ENCODE peak calls at places on chromosomes 1 and 21, in ten cellular contexts. One of them, this sample, is unnamed.

GRCh38 chr1:43311521-43311920 is 10.7 kb downstream of the TIE1 start:
- DNase-seq in cardiac fibroblast: no peak
- DNase-seq in choroid plexus epithelial cell: no peak
- DNase-seq in sigmoid colon: no peak
- DNase-seq in GM12865: no peak
- DNase-seq in fibroblast of lung: no peak
- DNase-seq in IMR-90: no peak
- DNase-seq in Calu3: no peak
- DNase-seq in H9: no peak
- DNase-seq in ascending aorta: no peak
- DNase-seq in this sample: no peak

GRCh38 chr1:159076753-159077656 is at the start of gene AIM2:
- DNase-seq in H9: no peak
- DNase-seq in fibroblast of lung: peak; percentile 14
- DNase-seq in GM12865: peak; percentile 95
- DNase-seq in cardiac fibroblast: no peak
- DNase-seq in Calu3: no peak
- DNase-seq in sigmoid colon: no peak
- DNase-seq in IMR-90: no peak
- DNase-seq in ascending aorta: no peak
- DNase-seq in choroid plexus epithelial cell: no peak
- DNase-seq in this sample: no peak

GRCh38 chr1:54371936-54372385 is 34.2 kb downstream of the SSBP3 start:
- DNase-seq in sigmoid colon: no peak
- DNase-seq in GM12865: no peak
- DNase-seq in choroid plexus epithelial cell: no peak
- DNase-seq in cardiac fibroblast: no peak
- DNase-seq in Calu3: peak; percentile 45
- DNase-seq in H9: no peak
- DNase-seq in IMR-90: no peak
- DNase-seq in fibroblast of lung: no peak
- DNase-seq in ascending aorta: no peak
- DNase-seq in this sample: no peak

GRCh38 chr1:14220811-14221210 is 377.7 kb upstream of the KAZN start:
- DNase-seq in Calu3: no peak
- DNase-seq in fibroblast of lung: no peak
- DNase-seq in IMR-90: no peak
- DNase-seq in choroid plexus epithelial cell: no peak
- DNase-seq in H9: no peak
- DNase-seq in cardiac fibroblast: no peak
- DNase-seq in sigmoid colon: no peak
- DNase-seq in ascending aorta: no peak
- DNase-seq in GM12865: no peak
- DNase-seq in this sample: no peak

GRCh38 chr1:169363046-169363756 is 4.4 kb downstream of the NME7 start:
- DNase-seq in ascending aorta: no peak
- DNase-seq in cardiac fibroblast: peak; percentile 95
- DNase-seq in IMR-90: peak; percentile 94
- DNase-seq in Calu3: no peak
- DNase-seq in fibroblast of lung: peak; percentile 97
- DNase-seq in choroid plexus epithelial cell: peak; percentile 96
- DNase-seq in sigmoid colon: no peak
- DNase-seq in GM12865: peak; percentile 52
- DNase-seq in H9: no peak
- DNase-seq in this sample: no peak

GRCh38 chr1:206411321-206411720 is 59.0 kb upstream of the IKBKE start:
- DNase-seq in ascending aorta: no peak
- DNase-seq in IMR-90: no peak
- DNase-seq in sigmoid colon: no peak
- DNase-seq in choroid plexus epithelial cell: no peak
- DNase-seq in Calu3: no peak
- DNase-seq in GM12865: no peak
- DNase-seq in cardiac fibroblast: no peak
- DNase-seq in fibroblast of lung: no peak
- DNase-seq in H9: no peak
- DNase-seq in this sample: no peak

GRCh38 chr1:153288634-153289275 is 24.0 kb downstream of the PGLYRP3 start:
- DNase-seq in IMR-90: no peak
- DNase-seq in fibroblast of lung: no peak
- DNase-seq in H9: peak; percentile 69
- DNase-seq in Calu3: peak; percentile 60
- DNase-seq in cardiac fibroblast: no peak
- DNase-seq in sigmoid colon: no peak
- DNase-seq in choroid plexus epithelial cell: no peak
- DNase-seq in GM12865: peak; percentile 23
- DNase-seq in ascending aorta: no peak
- DNase-seq in this sample: no peak

GRCh38 chr1:175313672-175314225 is 121.2 kb upstream of the KIAA0040 start:
- DNase-seq in ascending aorta: no peak
- DNase-seq in GM12865: no peak
- DNase-seq in Calu3: peak; percentile 20
- DNase-seq in choroid plexus epithelial cell: no peak
- DNase-seq in fibroblast of lung: no peak
- DNase-seq in H9: no peak
- DNase-seq in IMR-90: no peak
- DNase-seq in sigmoid colon: no peak
- DNase-seq in cardiac fibroblast: no peak
- DNase-seq in this sample: no peak

GRCh38 chr1:246332078-246332477 is 175.0 kb downstream of the SMYD3 start:
- DNase-seq in choroid plexus epithelial cell: peak; percentile 34
- DNase-seq in Calu3: no peak
- DNase-seq in sigmoid colon: no peak
- DNase-seq in fibroblast of lung: no peak
- DNase-seq in GM12865: peak; percentile 11
- DNase-seq in H9: no peak
- DNase-seq in IMR-90: no peak
- DNase-seq in ascending aorta: no peak
- DNase-seq in cardiac fibroblast: no peak
- DNase-seq in this sample: no peak

GRCh38 chr1:245247791-245248789 is 93.3 kb downstream of the KIF26B start:
- DNase-seq in fibroblast of lung: no peak
- DNase-seq in GM12865: no peak
- DNase-seq in IMR-90: no peak
- DNase-seq in choroid plexus epithelial cell: no peak
- DNase-seq in cardiac fibroblast: no peak
- DNase-seq in sigmoid colon: no peak
- DNase-seq in ascending aorta: no peak
- DNase-seq in Calu3: no peak
- DNase-seq in H9: no peak
- DNase-seq in this sample: no peak

GRCh38 chr1:59353453-59353852 is 56.6 kb downstream of the FGGY start:
- DNase-seq in sigmoid colon: no peak
- DNase-seq in Calu3: no peak
- DNase-seq in ascending aorta: no peak
- DNase-seq in GM12865: no peak
- DNase-seq in H9: no peak
- DNase-seq in IMR-90: no peak
- DNase-seq in cardiac fibroblast: no peak
- DNase-seq in fibroblast of lung: no peak
- DNase-seq in choroid plexus epithelial cell: no peak
- DNase-seq in this sample: no peak

GRCh38 chr21:44557491-44558328 is 885 bp downstream of the KRTAP10-3 start:
- DNase-seq in Calu3: no peak
- DNase-seq in IMR-90: no peak
- DNase-seq in fibroblast of lung: no peak
- DNase-seq in cardiac fibroblast: no peak
- DNase-seq in GM12865: no peak
- DNase-seq in choroid plexus epithelial cell: no peak
- DNase-seq in ascending aorta: no peak
- DNase-seq in sigmoid colon: peak; percentile 52
- DNase-seq in H9: no peak
- DNase-seq in this sample: no peak

GRCh38 chr1:208137144-208137682 is 107.0 kb downstream of the PLXNA2 start:
- DNase-seq in sigmoid colon: no peak
- DNase-seq in choroid plexus epithelial cell: peak; percentile 40
- DNase-seq in cardiac fibroblast: no peak
- DNase-seq in Calu3: no peak
- DNase-seq in IMR-90: peak; percentile 56
- DNase-seq in ascending aorta: no peak
- DNase-seq in H9: no peak
- DNase-seq in fibroblast of lung: peak; percentile 55
- DNase-seq in GM12865: no peak
- DNase-seq in this sample: no peak

GRCh38 chr1:59928996-59929395 is 2.4 kb upstream of the CYP2J2 start:
- DNase-seq in GM12865: no peak
- DNase-seq in Calu3: no peak
- DNase-seq in H9: no peak
- DNase-seq in ascending aorta: no peak
- DNase-seq in fibroblast of lung: no peak
- DNase-seq in cardiac fibroblast: no peak
- DNase-seq in sigmoid colon: no peak
- DNase-seq in choroid plexus epithelial cell: no peak
- DNase-seq in IMR-90: no peak
- DNase-seq in this sample: no peak

GRCh38 chr21:34922487-34922886 is 126.6 kb downstream of the RUNX1 start:
- DNase-seq in cardiac fibroblast: no peak
- DNase-seq in ascending aorta: no peak
- DNase-seq in sigmoid colon: no peak
- DNase-seq in Calu3: no peak
- DNase-seq in GM12865: no peak
- DNase-seq in fibroblast of lung: no peak
- DNase-seq in choroid plexus epithelial cell: no peak
- DNase-seq in IMR-90: no peak
- DNase-seq in H9: no peak
- DNase-seq in this sample: no peak
- TF ChIP-seq CTCF in cardiac fibroblast: no peak
- TF ChIP-seq CTCF in ascending aorta: no peak
- TF ChIP-seq CTCF in sigmoid colon: no peak
- TF ChIP-seq CTCF in Calu3: no peak
- TF ChIP-seq CTCF in GM12865: no peak
- TF ChIP-seq CTCF in fibroblast of lung: no peak
- TF ChIP-seq CTCF in choroid plexus epithelial cell: peak; percentile 3
- TF ChIP-seq CTCF in IMR-90: no peak
- TF ChIP-seq CTCF in H9: peak; percentile 54
- TF ChIP-seq CTCF in this sample: no peak

DNA sequence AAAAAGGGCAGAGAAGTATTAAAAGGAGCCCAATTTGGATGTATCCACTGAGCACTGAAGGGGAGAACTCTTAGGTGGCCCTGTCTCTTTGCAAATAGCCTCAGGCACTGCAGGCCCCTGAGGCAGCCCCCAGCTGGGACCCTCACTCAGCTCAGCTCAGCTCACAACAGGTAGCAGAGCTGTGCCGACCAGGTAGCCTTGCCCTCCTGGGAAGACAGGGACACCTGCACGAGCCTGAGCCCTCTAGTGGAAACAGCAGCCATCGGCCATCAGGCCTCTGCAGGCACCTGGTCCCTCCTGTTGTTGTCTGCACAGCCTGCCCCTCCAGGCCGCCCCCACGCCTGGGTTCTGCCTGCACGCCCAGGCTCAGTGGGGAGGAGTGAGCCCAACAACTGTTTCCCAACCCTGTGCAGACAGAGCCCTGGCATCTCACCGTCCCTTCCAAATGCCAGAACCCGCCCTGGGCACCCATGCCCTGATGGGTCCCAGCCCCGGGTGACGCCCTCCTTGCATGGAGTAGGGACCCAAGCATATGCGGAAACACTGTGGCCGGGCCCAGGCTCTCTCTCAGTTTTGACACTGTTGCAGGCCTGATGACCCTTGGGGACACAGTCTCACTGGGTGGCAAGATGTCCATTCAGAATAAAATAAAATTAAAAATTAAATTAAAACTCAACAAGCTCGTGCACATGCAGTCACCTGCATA is 60.0 kb upstream of the AJAP1 start:
- DNase-seq in fibroblast of lung: no peak
- DNase-seq in sigmoid colon: no peak
- DNase-seq in Calu3: no peak
- DNase-seq in choroid plexus epithelial cell: no peak
- DNase-seq in ascending aorta: no peak
- DNase-seq in GM12865: no peak
- DNase-seq in H9: peak; percentile 71
- DNase-seq in cardiac fibroblast: no peak
- DNase-seq in IMR-90: no peak
- DNase-seq in this sample: no peak
- TF ChIP-seq CTCF in fibroblast of lung: no peak
- TF ChIP-seq CTCF in sigmoid colon: no peak
- TF ChIP-seq CTCF in Calu3: no peak
- TF ChIP-seq CTCF in choroid plexus epithelial cell: no peak
- TF ChIP-seq CTCF in ascending aorta: no peak
- TF ChIP-seq CTCF in GM12865: no peak
- TF ChIP-seq CTCF in H9: peak; percentile 62
- TF ChIP-seq CTCF in cardiac fibroblast: no peak
- TF ChIP-seq CTCF in IMR-90: no peak
- TF ChIP-seq CTCF in this sample: no peak

GRCh38 chr21:40717008-40717407 is 129.9 kb downstream of the DSCAM start:
- DNase-seq in ascending aorta: no peak
- DNase-seq in fibroblast of lung: no peak
- DNase-seq in cardiac fibroblast: no peak
- DNase-seq in GM12865: no peak
- DNase-seq in Calu3: no peak
- DNase-seq in IMR-90: no peak
- DNase-seq in choroid plexus epithelial cell: no peak
- DNase-seq in sigmoid colon: no peak
- DNase-seq in H9: no peak
- DNase-seq in this sample: no peak

GRCh38 chr21:40714516-40714915 is 132.4 kb downstream of the DSCAM start:
- DNase-seq in choroid plexus epithelial cell: no peak
- DNase-seq in fibroblast of lung: peak; percentile 14
- DNase-seq in cardiac fibroblast: no peak
- DNase-seq in Calu3: no peak
- DNase-seq in IMR-90: no peak
- DNase-seq in ascending aorta: no peak
- DNase-seq in sigmoid colon: no peak
- DNase-seq in H9: no peak
- DNase-seq in GM12865: no peak
- DNase-seq in this sample: no peak

GRCh38 chr21:40719615-40720014 is 127.3 kb downstream of the DSCAM start:
- DNase-seq in sigmoid colon: no peak
- DNase-seq in ascending aorta: no peak
- DNase-seq in GM12865: no peak
- DNase-seq in Calu3: no peak
- DNase-seq in IMR-90: no peak
- DNase-seq in choroid plexus epithelial cell: no peak
- DNase-seq in H9: no peak
- DNase-seq in fibroblast of lung: no peak
- DNase-seq in cardiac fibroblast: no peak
- DNase-seq in this sample: no peak
- TF ChIP-seq CTCF in sigmoid colon: no peak
- TF ChIP-seq CTCF in ascending aorta: no peak
- TF ChIP-seq CTCF in GM12865: no peak
- TF ChIP-seq CTCF in Calu3: no peak
- TF ChIP-seq CTCF in IMR-90: no peak
- TF ChIP-seq CTCF in choroid plexus epithelial cell: no peak
- TF ChIP-seq CTCF in H9: peak; percentile 46
- TF ChIP-seq CTCF in fibroblast of lung: no peak
- TF ChIP-seq CTCF in cardiac fibroblast: no peak
- TF ChIP-seq CTCF in this sample: no peak

DNA sequence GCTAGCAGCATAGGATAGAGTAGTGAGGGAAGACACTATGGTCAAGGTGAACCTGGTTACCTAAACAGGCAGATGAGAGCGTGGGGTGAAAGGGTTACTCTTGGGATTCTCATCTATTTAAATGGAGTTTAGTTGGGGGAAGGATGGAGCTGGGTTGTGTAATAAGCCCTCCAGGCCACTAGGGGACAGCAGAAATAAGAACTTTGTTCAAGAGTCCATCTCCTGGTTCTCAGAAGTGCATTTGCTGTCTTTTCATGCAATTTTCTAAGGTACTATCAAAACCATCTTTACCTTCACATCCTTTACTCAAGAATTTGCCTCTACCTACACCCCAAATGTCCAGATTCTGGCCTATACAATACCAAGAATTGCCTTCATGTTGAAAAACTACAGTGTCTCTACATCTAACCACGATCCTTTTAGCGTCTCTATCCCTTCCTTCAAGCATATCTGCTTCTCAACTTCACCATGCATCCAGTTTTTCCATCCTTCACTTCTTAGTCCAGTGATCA is 28.0 kb downstream of the SLAMF1 start:
- DNase-seq in choroid plexus epithelial cell: no peak
- DNase-seq in H9: no peak
- DNase-seq in IMR-90: no peak
- DNase-seq in sigmoid colon: no peak
- DNase-seq in fibroblast of lung: no peak
- DNase-seq in Calu3: no peak
- DNase-seq in ascending aorta: no peak
- DNase-seq in cardiac fibroblast: no peak
- DNase-seq in GM12865: peak; percentile 78
- DNase-seq in this sample: no peak
- TF ChIP-seq CTCF in choroid plexus epithelial cell: peak; percentile 48
- TF ChIP-seq CTCF in H9: peak; percentile 69
- TF ChIP-seq CTCF in IMR-90: no peak
- TF ChIP-seq CTCF in sigmoid colon: no peak
- TF ChIP-seq CTCF in fibroblast of lung: no peak
- TF ChIP-seq CTCF in Calu3: peak; percentile 42
- TF ChIP-seq CTCF in ascending aorta: no peak
- TF ChIP-seq CTCF in cardiac fibroblast: peak; percentile 35
- TF ChIP-seq CTCF in GM12865: peak; percentile 84
- TF ChIP-seq CTCF in this sample: no peak

This sample was measured in thyroid gland.